ENCODE peak calls at places on chromosomes 2 and 18, in ten cellular contexts. S, P, U, R, T, L, D, Q, J and E are unnamed samples.

GRCh38 chr2:75466708-75467311 is 93.9 kb downstream of the EVA1A start:
- DNase-seq in T (no peak), Q (no peak), S (peak; percentile 64), P (peak; percentile 22), R (no peak), U (peak; percentile 43), D (no peak), L (no peak), J (peak; percentile 39), E (no peak)

GRCh38 chr2:25324905-25325592 is 16.7 kb downstream of the DNMT3A start:
- DNase-seq in R (peak; percentile 50), Q (peak; percentile 73), U (no peak), D (no peak), P (peak; percentile 83), L (peak; percentile 85), S (no peak), J (no peak), T (no peak), E (no peak)

GRCh38 chr2:6877402-6878305 is at the start of gene RSAD2:
- DNase-seq in Q (peak; percentile 32), T (no peak), R (peak; percentile 33), P (no peak), J (peak; percentile 31), S (no peak), L (no peak), U (peak; percentile 40), D (no peak), E (no peak)

GRCh38 chr18:3186678-3187658 is 32.8 kb downstream of the MYOM1 start:
- DNase-seq in P (peak; percentile 23), T (no peak), S (peak; percentile 36), R (no peak), Q (peak; percentile 20), D (no peak), U (no peak), L (no peak), J (peak; percentile 59), E (no peak)

GRCh38 chr2:128506127-128506526 is 187.5 kb upstream of the HS6ST1 start:
- DNase-seq in T (no peak), J (no peak), R (no peak), S (no peak), D (no peak), U (no peak), L (no peak), P (no peak), Q (no peak), E (no peak)

GRCh38 chr2:186887107-186888090 is 38.4 kb upstream of the ZSWIM2 start:
- DNase-seq in L (peak; percentile 87), S (no peak), R (peak; percentile 79), J (no peak), T (no peak), P (no peak), Q (peak; percentile 43), D (peak; percentile 82), U (no peak), E (no peak)

GRCh38 chr2:118750959-118751565 is 96.4 kb downstream of the EN1 start:
- DNase-seq in L (no peak), R (no peak), U (no peak), J (no peak), P (no peak), D (no peak), Q (no peak), S (no peak), T (no peak), E (no peak)

GRCh38 chr2:106085441-106085911 is 108.6 kb downstream of the UXS1 start:
- DNase-seq in L (no peak), D (no peak), U (peak; percentile 45), J (peak; percentile 38), T (no peak), Q (no peak), S (no peak), P (no peak), R (peak; percentile 53), E (peak; percentile 87)

GRCh38 chr2:85911836-85912692 is 23.3 kb upstream of the ST3GAL5 start:
- DNase-seq in D (no peak), T (no peak), R (no peak), S (no peak), L (no peak), U (no peak), Q (no peak), J (no peak), P (no peak), E (no peak)

GRCh38 chr2:162221064-162221463 is 22.2 kb downstream of the FAP start:
- DNase-seq in L (peak; percentile 84), R (peak; percentile 73), T (peak; percentile 29), D (peak; percentile 83), S (peak; percentile 52), U (peak; percentile 79), Q (peak; percentile 21), J (peak; percentile 56), P (peak; percentile 61), E (no peak)

GRCh38 chr2:6946722-6947121 is 29.5 kb downstream of the RNF144A start:
- DNase-seq in D (no peak), P (no peak), L (no peak), T (no peak), U (no peak), R (no peak), S (no peak), J (no peak), Q (no peak), E (no peak)

GRCh38 chr2:25304339-25304728 is 37.4 kb downstream of the DNMT3A start:
- DNase-seq in J (no peak), L (no peak), T (no peak), P (peak; percentile 61), U (no peak), D (no peak), S (no peak), Q (peak; percentile 53), R (no peak), E (no peak)

GRCh38 chr18:70368903-70369302 is 80.1 kb downstream of the SOCS6 start:
- DNase-seq in Q (no peak), L (no peak), S (no peak), T (no peak), R (no peak), U (no peak), P (no peak), D (no peak), J (no peak), E (no peak)

GRCh38 chr2:92073036-92073814 is 2798.0 kb upstream of the TEKT4 start:
- DNase-seq in U (peak; percentile 23), J (no peak), S (no peak), T (peak; percentile 59), P (peak; percentile 0), L (peak; percentile 54), D (peak; percentile 65), R (no peak), Q (no peak), E (no peak)

GRCh38 chr2:165795011-165795410 is 964 bp upstream of the GALNT3 start:
- DNase-seq in Q (no peak), R (no peak), D (no peak), P (no peak), T (no peak), U (no peak), J (no peak), L (no peak), S (no peak), E (no peak)
- TF ChIP-seq EP300 in Q (no peak), R (no peak), D (no peak), P (no peak), T (no peak), U (no peak), J (no peak), L (no peak), S (no peak), E (no peak)

DNA sequence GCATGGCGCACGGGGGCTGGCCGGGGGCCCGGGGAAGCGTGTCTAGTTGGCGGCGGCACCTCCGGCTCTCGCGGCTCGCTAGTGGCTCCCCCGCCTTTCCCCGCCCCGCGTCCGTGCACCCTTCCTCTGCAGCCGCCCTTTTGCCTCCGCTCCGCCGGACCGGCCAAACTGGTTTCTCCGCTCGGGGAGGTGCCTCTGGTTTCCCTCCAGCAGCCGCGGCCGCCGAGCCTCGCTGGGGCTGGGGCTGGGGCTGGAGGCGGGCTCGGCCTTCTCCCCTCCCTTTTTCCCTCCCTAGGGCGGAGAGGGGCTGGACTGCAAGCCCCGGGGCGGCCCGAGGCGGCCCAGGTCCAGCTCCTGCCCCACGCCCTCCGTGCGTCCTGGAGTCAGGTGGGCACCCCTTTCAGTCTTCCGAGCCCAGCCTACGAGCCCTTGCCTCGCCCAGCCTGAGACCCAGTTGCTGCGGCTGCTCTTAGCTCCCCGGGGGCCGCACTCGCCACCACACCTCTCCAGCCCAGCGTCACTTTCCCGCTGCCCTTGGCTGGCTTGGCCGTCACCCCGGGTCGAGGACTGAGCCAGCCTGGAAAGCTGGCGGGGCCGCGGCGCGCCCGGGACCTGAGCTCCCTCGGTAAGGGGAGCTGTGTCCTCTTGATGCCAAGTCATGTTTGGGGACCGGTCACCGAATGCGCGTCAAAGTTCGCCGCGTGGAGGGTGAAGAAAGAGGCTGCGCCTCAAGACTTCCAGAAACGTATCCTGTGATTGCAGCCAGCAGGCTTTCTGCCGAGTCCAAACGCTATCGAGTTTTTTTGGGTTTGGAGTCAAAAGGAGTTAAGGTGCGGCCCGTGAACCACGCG is at the start of gene ATP8B1:
- DNase-seq in P (peak; percentile 75), T (peak; percentile 97), J (no peak), R (no peak), L (peak; percentile 84), D (peak; percentile 91), S (peak; percentile 18), Q (peak; percentile 13), U (peak; percentile 98), E (no peak)
- H3K27me3 ChIP-seq in P (no peaks in the 10 kb centered on the region), T (no peaks in the 10 kb centered on the region), J (peaks cover 2% of the 10 kb centered on the region), R (no peaks in the 10 kb centered on the region), L (peaks cover 6% of the 10 kb centered on the region), D (no peaks in the 10 kb centered on the region), S (peaks cover 28% of the 10 kb centered on the region), Q (no peaks in the 10 kb centered on the region), U (no peaks in the 10 kb centered on the region), E (no peaks in the 10 kb centered on the region)

GRCh38 chr2:178142274-178143065 is 30.2 kb downstream of the RBM45 start:
- DNase-seq in U (no peak), R (no peak), L (no peak), P (no peak), S (no peak), Q (no peak), D (no peak), T (no peak), J (no peak), E (no peak)

DNA sequence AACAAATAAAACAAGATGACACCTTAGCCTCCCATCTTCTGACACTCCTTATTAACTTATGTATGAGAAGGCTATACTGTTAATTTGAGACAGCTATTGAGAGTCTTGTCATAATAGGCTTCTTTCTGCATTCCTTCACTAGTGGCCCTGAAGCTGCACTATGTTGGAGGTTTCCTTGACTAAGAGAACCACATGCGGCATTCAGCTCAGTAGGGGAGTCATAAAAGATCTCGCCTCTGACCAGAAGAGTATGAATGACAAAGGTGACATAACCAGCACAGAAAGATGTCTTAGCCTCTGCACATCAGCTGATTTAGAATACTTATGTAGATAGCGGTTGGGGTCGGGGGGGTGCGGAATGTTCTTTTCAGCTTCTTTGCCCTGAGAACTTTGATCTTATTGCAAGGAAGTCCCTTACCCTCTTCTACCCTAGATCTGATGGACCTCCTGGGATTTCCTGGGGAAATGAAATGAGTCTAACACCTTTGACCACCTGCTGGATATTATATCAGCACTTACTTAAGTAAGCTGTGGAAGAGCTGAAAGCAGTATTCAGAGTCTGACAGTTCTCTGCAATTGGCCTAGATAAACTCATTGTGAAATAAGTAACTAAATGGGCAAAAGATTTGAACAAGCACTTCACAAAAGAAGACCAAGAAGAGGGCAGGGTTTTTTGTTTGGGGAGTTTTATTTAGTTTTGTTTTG is 24.2 kb downstream of the RBM45 start:
- DNase-seq in J (no peak), T (no peak), Q (no peak), U (no peak), P (no peak), S (no peak), R (no peak), D (no peak), L (no peak), E (no peak)
- TF ChIP-seq EP300 in J (no peak), T (no peak), Q (no peak), U (no peak), P (no peak), S (no peak), R (no peak), D (no peak), L (no peak), E (no peak)

GRCh38 chr2:102296449-102296848 is 14.9 kb upstream of the IL1RL1 start:
- DNase-seq in U (no peak), D (no peak), J (no peak), L (no peak), R (no peak), Q (no peak), T (no peak), P (no peak), S (no peak), E (no peak)
- H3K27me3 ChIP-seq in U (no peaks in the 10 kb centered on the region), D (no peaks in the 10 kb centered on the region), J (no peaks in the 10 kb centered on the region), L (no peaks in the 10 kb centered on the region), R (no peaks in the 10 kb centered on the region), Q (no peaks in the 10 kb centered on the region), T (no peaks in the 10 kb centered on the region), P (peaks cover 9% of the 10 kb centered on the region), S (no peaks in the 10 kb centered on the region), E (no peaks in the 10 kb centered on the region)